ENCODE peak calls at places on chromosomes 6 and 20, in four cellular contexts. M is right lobe of liver, Z is stomach, O is AG04450. D is an unnamed sample.

GRCh38 chr6:53058388-53058890 is 6.8 kb upstream of the FBXO9 start:
- DNase-seq in M (no peak), Z (no peak), O (no peak), D (no peak)

GRCh38 chr6:169635345-169635744 is 66.5 kb downstream of the WDR27 start:
- DNase-seq in M (no peak), Z (no peak), O (no peak), D (no peak)

GRCh38 chr6:20291764-20292227 is 79.5 kb upstream of the MBOAT1 start:
- DNase-seq in M (peak; percentile 60), Z (peak; percentile 82), O (peak; percentile 68), D (peak; percentile 86)

GRCh38 chr20:24117386-24117785 is 128.8 kb upstream of the GGTLC1 start:
- DNase-seq in M (no peak), Z (no peak), O (no peak), D (no peak)

GRCh38 chr6:159758031-159759001 is 3.5 kb upstream of the ACAT2 start:
- DNase-seq in M (no peak), Z (no peak), O (peak; percentile 16), D (no peak)

GRCh38 chr20:6668546-6668945 is 98.9 kb upstream of the BMP2 start:
- DNase-seq in M (no peak), Z (no peak), O (no peak), D (no peak)

GRCh38 chr6:147765541-147765940 is 257.1 kb downstream of the SAMD5 start:
- DNase-seq in M (no peak), Z (no peak), O (no peak), D (no peak)

GRCh38 chr20:1364106-1364505 is 28.7 kb downstream of the FKBP1A start:
- DNase-seq in M (no peak), Z (no peak), O (no peak), D (no peak)

GRCh38 chr6:122501475-122501874 is 29.9 kb upstream of the SERINC1 start:
- DNase-seq in M (no peak), Z (no peak), O (no peak), D (no peak)
- H3K9me3 ChIP-seq in M (peaks cover 4% of the 10 kb centered on the region), Z (peaks cover 55% of the 10 kb centered on the region), O (no peaks in the 10 kb centered on the region), D (no peaks in the 10 kb centered on the region)

GRCh38 chr20:10669843-10670446 is 3.9 kb downstream of the JAG1 start:
- DNase-seq in M (no peak), Z (no peak), O (no peak), D (no peak)

GRCh38 chr20:10667077-10667401 is 6.8 kb downstream of the JAG1 start:
- DNase-seq in M (no peak), Z (no peak), O (no peak), D (peak; percentile 20)

GRCh38 chr20:10667560-10668167 is 6.1 kb downstream of the JAG1 start:
- DNase-seq in M (no peak), Z (no peak), O (no peak), D (peak; percentile 59)

GRCh38 chr20:10670521-10671220 is 3.1 kb downstream of the JAG1 start:
- DNase-seq in M (no peak), Z (no peak), O (no peak), D (peak; percentile 23)

DNA sequence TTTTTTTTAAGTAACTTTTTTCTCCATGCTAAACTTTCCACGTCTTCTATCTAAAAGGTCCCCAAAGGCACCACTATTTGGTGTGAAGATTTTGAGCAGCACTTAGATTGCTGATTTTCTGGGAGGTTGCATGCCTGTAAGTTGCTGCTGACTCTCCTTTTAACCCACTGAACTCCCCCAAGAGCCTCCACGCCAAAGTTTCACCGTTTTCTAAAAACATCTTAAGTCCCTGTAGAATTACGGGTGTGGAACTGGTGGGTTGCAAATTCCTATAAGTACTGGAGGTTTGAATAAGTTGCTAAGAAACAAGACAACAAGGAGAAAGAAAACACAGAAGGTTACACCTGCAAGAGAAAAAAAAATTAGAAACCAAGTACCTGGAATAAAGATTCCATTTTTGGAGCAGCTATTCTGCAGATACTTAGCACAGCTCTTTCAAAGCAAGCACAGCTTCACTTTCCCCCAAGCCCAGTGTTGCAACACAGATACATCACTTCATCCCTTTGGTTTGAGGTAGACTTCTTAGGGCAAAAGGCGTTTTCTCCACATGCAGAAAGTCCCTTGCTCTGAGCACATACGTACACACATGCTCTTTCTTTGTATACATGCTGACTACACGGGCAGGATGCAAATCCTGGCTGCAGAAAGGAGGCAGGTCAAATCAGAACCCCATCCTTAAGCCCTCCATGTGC is 5.0 kb downstream of the JAG1 start:
- DNase-seq in M (no peak), Z (no peak), O (no peak), D (no peak)
- H3K4me3 ChIP-seq in M (no peak overlapping the region), Z (no peak overlapping the region), O (no peak overlapping the region), D (no peak overlapping the region)

GRCh38 chr6:42224222-42225042 is 6.8 kb upstream of the MRPS10 start:
- DNase-seq in M (no peak), Z (no peak), O (no peak), D (no peak)

GRCh38 chr6:42220754-42221153 is 3.1 kb upstream of the MRPS10 start:
- DNase-seq in M (no peak), Z (no peak), O (no peak), D (no peak)

GRCh38 chr6:42221546-42221945 is 3.9 kb upstream of the MRPS10 start:
- DNase-seq in M (no peak), Z (no peak), O (no peak), D (no peak)

GRCh38 chr6:42225043-42225368 is 7.3 kb upstream of the MRPS10 start:
- DNase-seq in M (no peak), Z (no peak), O (no peak), D (no peak)

GRCh38 chr6:42222450-42222849 is 4.8 kb upstream of the MRPS10 start:
- DNase-seq in M (no peak), Z (no peak), O (no peak), D (no peak)
- H3K27ac ChIP-seq in M (no peak overlapping the region), Z (no peak overlapping the region), O (no peak overlapping the region), D (no peak overlapping the region)

DNA sequence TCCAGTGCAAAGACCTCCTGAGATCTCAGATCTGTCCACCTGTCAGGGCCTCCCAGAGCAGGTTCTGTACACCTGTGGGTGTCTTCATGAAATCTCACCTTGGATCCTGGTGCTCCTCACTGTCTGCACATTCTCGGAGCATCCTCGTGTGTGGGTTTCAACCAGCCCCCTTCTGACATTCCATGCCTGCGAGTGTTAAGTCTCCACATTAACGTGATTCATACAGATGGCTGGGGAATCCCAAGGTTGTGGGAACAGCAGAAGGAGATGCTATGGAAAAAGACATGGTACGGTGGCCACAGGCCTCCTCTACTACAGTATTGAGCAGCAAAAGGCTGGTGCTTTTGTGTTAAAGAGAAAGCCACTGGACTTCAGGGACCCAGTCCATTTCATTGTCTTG is 556.5 kb downstream of the DHX35 start:
- DNase-seq in M (no peak), Z (no peak), O (no peak), D (no peak)
- H3K9me3 ChIP-seq in M (no peaks in the 10 kb centered on the region), Z (no peaks in the 10 kb centered on the region), O (peaks cover 7% of the 10 kb centered on the region), D (no peaks in the 10 kb centered on the region)

DNA sequence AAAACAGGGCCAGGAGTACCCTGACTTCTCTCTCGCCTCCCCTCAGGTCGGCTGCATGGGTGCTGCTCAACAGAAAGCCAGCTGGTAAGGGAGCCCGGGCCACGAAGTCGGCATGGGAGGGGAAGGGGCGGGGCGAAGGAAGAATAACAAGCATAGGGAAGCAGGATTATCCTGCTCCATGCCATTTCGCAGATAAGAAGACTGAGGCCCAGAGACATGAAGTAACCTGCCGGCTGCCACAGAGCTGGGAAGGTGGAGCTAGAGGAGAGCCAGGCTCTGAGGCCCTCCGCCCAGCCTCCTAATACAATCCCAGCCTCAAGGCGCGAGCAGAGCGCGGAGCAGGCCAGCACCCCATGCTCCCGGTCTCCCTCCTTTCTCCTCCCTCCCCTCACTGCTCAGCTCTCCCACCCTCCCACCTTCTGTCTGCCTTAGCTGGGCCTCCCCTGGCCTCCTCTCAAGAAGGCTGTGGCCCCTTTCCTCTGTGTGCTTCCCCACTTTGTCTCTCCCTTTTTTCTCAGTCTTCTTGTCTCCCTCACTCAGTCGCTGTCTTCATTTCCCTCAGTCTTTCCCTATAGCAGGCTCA is 13.2 kb upstream of the HMGA1 start:
- DNase-seq in M (no peak), Z (no peak), O (no peak), D (peak; percentile 19)
- H3K4me3 ChIP-seq in M (peak overlapping the region; percentile 63), Z (peak overlapping the region; percentile 70), O (peak overlapping the region; percentile 32), D (no peak overlapping the region)

GRCh38 chr20:47612670-47613069 is 111.0 kb downstream of the NCOA3 start:
- DNase-seq in M (no peak), Z (no peak), O (no peak), D (no peak)
- H3K27ac ChIP-seq in M (no peak overlapping the region), Z (no peak overlapping the region), O (no peak overlapping the region), D (no peak overlapping the region)

DNA sequence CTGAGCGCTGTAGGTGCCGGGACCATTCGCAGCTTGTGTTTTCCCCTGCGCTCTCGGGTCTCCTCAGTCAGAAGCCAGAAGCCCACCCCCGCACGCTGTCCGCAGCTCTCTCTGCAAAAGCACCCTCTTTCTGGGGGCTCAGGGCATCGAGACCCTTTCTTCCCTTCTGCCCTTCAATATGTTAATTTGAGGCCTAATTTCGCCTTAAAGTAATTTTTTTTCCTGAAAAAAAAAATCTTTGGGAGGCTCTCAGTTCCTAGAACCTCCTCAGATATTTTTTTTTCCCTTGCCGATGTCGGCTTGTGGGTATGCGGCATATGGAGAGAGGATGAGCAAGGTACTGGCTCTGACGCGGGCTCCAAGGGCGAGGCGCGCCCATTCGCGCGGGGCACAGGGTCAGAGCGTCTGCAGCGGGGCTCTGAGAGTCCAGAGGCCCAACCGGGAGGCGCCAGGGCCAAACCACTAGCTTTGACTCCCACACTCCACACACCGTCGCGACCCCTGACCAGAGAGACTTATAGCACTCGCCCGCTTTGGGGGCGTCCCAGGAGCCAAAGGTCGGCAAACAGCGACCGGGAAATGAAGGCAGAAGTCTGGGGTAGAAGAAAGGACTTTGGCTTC is 893 bp downstream of the PRDM13 start:
- DNase-seq in M (no peak), Z (no peak), O (no peak), D (no peak)
- H3K9me3 ChIP-seq in M (no peaks in the 10 kb centered on the region), Z (no peaks in the 10 kb centered on the region), O (peaks cover 7% of the 10 kb centered on the region), D (no peaks in the 10 kb centered on the region)

D was measured in thyroid gland.